ENCODE peak calls at places on chromosome 6, in eight cellular contexts. W is posterior cingulate gyrus, V is NCI-H345, C is M059J, K is endothelial cell, P is astrocyte, X is GDM1, I is kidney tubule cell. S is an unnamed sample.

GRCh38 chr6:38371312-38371672 is 268.4 kb downstream of the BTBD9 start:
- DNase-seq in W (no peak), V (no peak), C (no peak), K (no peak), P (no peak), X (no peak), I (no peak), S (no peak)

GRCh38 chr6:31353508-31353907 is 3.5 kb downstream of the HLA-B start:
- DNase-seq in W (no peak), V (no peak), C (no peak), K (no peak), P (no peak), X (no peak), I (no peak), S (no peak)

GRCh38 chr6:134714679-134715078 is 235.2 kb downstream of the ALDH8A1 start:
- DNase-seq in W (no peak), V (no peak), C (peak), K (no peak), P (peak), X (no peak), I (peak), S (no peak)

GRCh38 chr6:33374359-33374910 is 17.2 kb upstream of the KIFC1 start:
- DNase-seq in W (no peak), V (no peak), C (no peak), K (no peak), P (no peak), X (no peak), I (no peak), S (no peak)

GRCh38 chr6:19603716-19604115 is 233.5 kb upstream of the ID4 start:
- DNase-seq in W (no peak), V (no peak), C (no peak), K (no peak), P (no peak), X (no peak), I (no peak), S (peak)

GRCh38 chr6:90110971-90111370 is 185.7 kb downstream of the BACH2 start:
- DNase-seq in W (no peak), V (no peak), C (no peak), K (no peak), P (no peak), X (no peak), I (no peak), S (no peak)

GRCh38 chr6:69593706-69594105 is 203.1 kb downstream of the LMBRD1 start:
- DNase-seq in W (no peak), V (no peak), C (peak), K (no peak), P (no peak), X (no peak), I (no peak), S (no peak)

GRCh38 chr6:29750709-29751108 is 27.5 kb downstream of the HLA-F start:
- DNase-seq in W (no peak), V (no peak), C (no peak), K (no peak), P (no peak), X (no peak), I (no peak), S (no peak)

GRCh38 chr6:90459225-90459758 is 127.6 kb downstream of the MAP3K7 start:
- DNase-seq in W (no peak), V (no peak), C (no peak), K (no peak), P (no peak), X (no peak), I (no peak), S (no peak)

GRCh38 chr6:157236040-157236725 is 87.1 kb downstream of the TMEM242 start:
- DNase-seq in W (no peak), V (no peak), C (no peak), K (no peak), P (no peak), X (no peak), I (no peak), S (no peak)

GRCh38 chr6:62371840-62372239 is 85.8 kb upstream of the KHDRBS2 start:
- DNase-seq in W (no peak), V (no peak), C (no peak), K (no peak), P (no peak), X (no peak), I (no peak), S (no peak)

GRCh38 chr6:16403831-16404230 is 165.4 kb downstream of the GMPR start:
- DNase-seq in W (no peak), V (no peak), C (no peak), K (no peak), P (no peak), X (no peak), I (no peak), S (no peak)

GRCh38 chr6:126054258-126054702 is 67.9 kb downstream of the TRMT11 start:
- DNase-seq in W (no peak), V (no peak), C (peak), K (no peak), P (peak), X (no peak), I (no peak), S (no peak)

GRCh38 chr6:38713812-38714211 is 1.3 kb upstream of the DNAH8 start:
- DNase-seq in W (no peak), V (no peak), C (peak), K (no peak), P (no peak), X (peak), I (peak), S (no peak)

GRCh38 chr6:170087946-170088348 is 202.9 kb downstream of the DLL1 start:
- DNase-seq in W (peak), V (no peak), C (no peak), K (peak), P (no peak), X (peak), I (no peak), S (no peak)

GRCh38 chr6:138817799-138818198 is 21.9 kb downstream of the ECT2L start:
- DNase-seq in W (no peak), V (peak), C (peak), K (no peak), P (peak), X (no peak), I (peak), S (no peak)

GRCh38 chr6:87199787-87200186 is 44.4 kb downstream of the ZNF292 start:
- DNase-seq in W (no peak), V (peak), C (no peak), K (no peak), P (no peak), X (no peak), I (no peak), S (no peak)

GRCh38 chr6:14429396-14429795 is 311.8 kb downstream of the CD83 start:
- DNase-seq in W (no peak), V (no peak), C (no peak), K (peak), P (no peak), X (no peak), I (no peak), S (no peak)

GRCh38 chr6:114227944-114228343 is 114.9 kb downstream of the HS3ST5 start:
- DNase-seq in W (no peak), V (no peak), C (no peak), K (no peak), P (no peak), X (no peak), I (no peak), S (no peak)

GRCh38 chr6:136330634-136331033 is 41.0 kb upstream of the BCLAF1 start:
- DNase-seq in W (no peak), V (no peak), C (no peak), K (no peak), P (no peak), X (no peak), I (no peak), S (no peak)

GRCh38 chr6:56758553-56758952 is 115.9 kb upstream of the DST start:
- DNase-seq in W (no peak), V (no peak), C (no peak), K (no peak), P (no peak), X (no peak), I (no peak), S (no peak)

GRCh38 chr6:136823128-136823660 is 802 bp downstream of the PEX7 start:
- DNase-seq in W (no peak), V (no peak), C (no peak), K (no peak), P (peak), X (no peak), I (no peak), S (no peak)

GRCh38 chr6:45192556-45192955 is 135.6 kb upstream of the RUNX2 start:
- DNase-seq in W (no peak), V (no peak), C (peak), K (no peak), P (peak), X (no peak), I (peak), S (no peak)

GRCh38 chr6:119285908-119286625 is 63.5 kb downstream of the MAN1A1 start:
- DNase-seq in W (no peak), V (no peak), C (no peak), K (no peak), P (peak), X (no peak), I (peak), S (no peak)

GRCh38 chr6:136251394-136251793 is 1.3 kb upstream of the MTFR2 start:
- DNase-seq in W (no peak), V (no peak), C (peak), K (no peak), P (no peak), X (no peak), I (peak), S (no peak)

GRCh38 chr6:29479560-29479959 is 8.2 kb downstream of the MAS1L start:
- DNase-seq in W (no peak), V (no peak), C (no peak), K (no peak), P (no peak), X (no peak), I (no peak), S (no peak)

GRCh38 chr6:115485400-115485799 is 575.3 kb downstream of the FRK start:
- DNase-seq in W (no peak), V (no peak), C (no peak), K (no peak), P (no peak), X (no peak), I (no peak), S (no peak)

GRCh38 chr6:104896914-104897313 is 37.2 kb upstream of the HACE1 start:
- DNase-seq in W (no peak), V (no peak), C (peak), K (no peak), P (no peak), X (no peak), I (no peak), S (no peak)

GRCh38 chr6:110874880-110875547 is 429 bp downstream of the AMD1 start:
- DNase-seq in W (peak), V (peak), C (peak), K (peak), P (no peak), X (no peak), I (no peak), S (no peak)

GRCh38 chr6:408599-409102 is 17.1 kb downstream of the IRF4 start:
- DNase-seq in W (no peak), V (no peak), C (peak), K (peak), P (peak), X (peak), I (peak), S (no peak)

GRCh38 chr6:146620655-146621054 is 21.9 kb downstream of the ADGB start:
- DNase-seq in W (no peak), V (no peak), C (peak), K (no peak), P (no peak), X (no peak), I (no peak), S (no peak)

GRCh38 chr6:71373943-71374342 is 85.3 kb downstream of the OGFRL1 start:
- DNase-seq in W (no peak), V (no peak), C (no peak), K (no peak), P (no peak), X (no peak), I (no peak), S (no peak)

GRCh38 chr6:168671863-168672546 is 231.0 kb downstream of the SMOC2 start:
- DNase-seq in W (no peak), V (no peak), C (no peak), K (no peak), P (no peak), X (no peak), I (no peak), S (no peak)

GRCh38 chr6:2959909-2960719 is 11.3 kb downstream of the SERPINB6 start:
- DNase-seq in W (no peak), V (no peak), C (peak), K (no peak), P (peak), X (no peak), I (peak), S (no peak)

S was measured in substantia nigra.